ENCODE peak calls at places on chromosomes 2 and 18, in eight cellular contexts. E is tibial artery, R is foreskin fibroblast, L is MM.1S, W is lower lobe of right lung, V is hepatocyte, U is fibroblast of lung, D is fibroblast of pulmonary artery. A is an unnamed sample.

GRCh38 chr2:238255146-238255545 is 15.3 kb upstream of the HES6 start:
- DNase-seq in L (no peak), D (no peak), E (no peak), W (peak), U (no peak), R (no peak), V (no peak), A (no peak)

GRCh38 chr2:135586148-135586547 is 54.9 kb downstream of the R3HDM1 start:
- DNase-seq in E (no peak), L (no peak), R (no peak), V (no peak), U (no peak), D (peak), W (no peak), A (no peak)

GRCh38 chr2:84292545-84292944 is 166.5 kb downstream of the SUCLG1 start:
- DNase-seq in E (no peak), U (no peak), W (no peak), L (no peak), R (no peak), V (no peak), D (no peak), A (no peak)

GRCh38 chr2:20595439-20596192 is 55.3 kb downstream of the HS1BP3 start:
- DNase-seq in D (peak), W (peak), U (peak), R (peak), V (no peak), E (peak), L (peak), A (peak)

GRCh38 chr18:62524443-62525200 is 1.8 kb downstream of the ZCCHC2 start:
- DNase-seq in U (peak), L (peak), E (peak), W (peak), V (peak), D (peak), R (peak), A (no peak)

GRCh38 chr2:151757861-151758260 is 23.6 kb upstream of the NEB start:
- DNase-seq in V (no peak), E (no peak), L (no peak), W (no peak), D (peak), R (no peak), U (no peak), A (no peak)

GRCh38 chr2:219254590-219255219 is 987 bp upstream of the TUBA4A start:
- DNase-seq in R (peak), D (no peak), L (peak), W (no peak), E (no peak), U (no peak), V (no peak), A (no peak)

GRCh38 chr2:39708003-39708402 is 42.3 kb downstream of the TMEM178A start:
- DNase-seq in L (no peak), U (no peak), E (no peak), R (no peak), V (no peak), W (no peak), D (no peak), A (no peak)

GRCh38 chr2:96353032-96353561 is 17.5 kb downstream of the NCAPH start:
- DNase-seq in V (no peak), E (peak), R (peak), W (no peak), L (no peak), U (no peak), D (no peak), A (no peak)

GRCh38 chr2:231369580-231370428 is 25.7 kb upstream of the B3GNT7 start:
- DNase-seq in W (peak), R (no peak), V (no peak), U (no peak), L (no peak), E (no peak), D (no peak), A (no peak)

DNA sequence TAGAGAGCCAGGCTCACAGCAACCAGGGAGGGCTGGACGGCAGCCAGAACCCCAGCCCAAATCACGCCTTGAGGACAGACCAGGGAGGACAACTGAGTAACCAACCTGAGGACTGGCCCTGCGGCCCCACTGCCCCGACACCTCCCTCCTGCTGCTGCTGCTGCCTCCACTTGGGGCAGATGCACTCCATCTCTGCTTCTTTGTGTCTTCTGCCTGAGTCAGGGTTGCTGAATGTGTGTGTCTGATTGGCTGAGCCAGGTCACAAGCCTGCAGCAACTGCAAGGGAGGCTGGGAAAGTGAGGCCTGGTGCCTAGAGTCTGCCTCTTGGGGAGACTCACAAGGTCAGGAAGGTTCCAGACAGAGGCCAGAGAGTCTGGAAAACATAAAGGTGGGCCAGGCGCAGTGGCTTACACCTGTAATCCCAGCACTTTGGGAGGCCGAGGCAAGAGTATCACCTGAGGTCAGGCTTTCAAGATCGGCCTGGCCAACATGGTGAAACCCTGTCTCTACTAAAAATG is 83.4 kb downstream of the ZFP36L2 start:
- DNase-seq in W (no peak), D (peak), E (no peak), R (no peak), U (no peak), L (no peak), V (peak), A (no peak)
- TF ChIP-seq CTCF in W (no peak), D (no peak), E (no peak), R (no peak), U (no peak), L (peak), V (no peak), A (peak)

GRCh38 chr2:147171961-147172360 is 672.9 kb upstream of the ACVR2A start:
- DNase-seq in U (peak), R (peak), D (no peak), L (no peak), W (no peak), V (no peak), E (no peak), A (no peak)
- H3K4me3 ChIP-seq in U (no peak), R (no peak), D (no peak), L (no peak), W (no peak), V (no peak), E (no peak), A (no peak)

GRCh38 chr18:55237665-55238064 is 278.4 kb upstream of the CCDC68 start:
- DNase-seq in W (no peak), E (no peak), D (no peak), L (no peak), U (no peak), V (no peak), R (no peak), A (no peak)
- TF ChIP-seq CTCF in W (no peak), E (no peak), D (no peak), L (no peak), U (no peak), V (no peak), R (no peak), A (no peak)

GRCh38 chr2:37871453-37872191 is 53.5 kb upstream of the RMDN2 start:
- DNase-seq in W (no peak), E (no peak), U (peak), R (peak), D (peak), V (peak), L (no peak), A (peak)

GRCh38 chr2:37873749-37874330 is 51.2 kb upstream of the RMDN2 start:
- DNase-seq in R (no peak), U (no peak), L (no peak), W (no peak), E (no peak), V (no peak), D (no peak), A (no peak)

GRCh38 chr2:37872192-37872545 is 52.9 kb upstream of the RMDN2 start:
- DNase-seq in E (no peak), L (no peak), V (no peak), R (no peak), D (no peak), U (no peak), W (no peak), A (no peak)

GRCh38 chr2:37874470-37874869 is 50.6 kb upstream of the RMDN2 start:
- DNase-seq in R (no peak), L (no peak), V (no peak), E (no peak), D (no peak), W (no peak), U (no peak), A (no peak)

DNA sequence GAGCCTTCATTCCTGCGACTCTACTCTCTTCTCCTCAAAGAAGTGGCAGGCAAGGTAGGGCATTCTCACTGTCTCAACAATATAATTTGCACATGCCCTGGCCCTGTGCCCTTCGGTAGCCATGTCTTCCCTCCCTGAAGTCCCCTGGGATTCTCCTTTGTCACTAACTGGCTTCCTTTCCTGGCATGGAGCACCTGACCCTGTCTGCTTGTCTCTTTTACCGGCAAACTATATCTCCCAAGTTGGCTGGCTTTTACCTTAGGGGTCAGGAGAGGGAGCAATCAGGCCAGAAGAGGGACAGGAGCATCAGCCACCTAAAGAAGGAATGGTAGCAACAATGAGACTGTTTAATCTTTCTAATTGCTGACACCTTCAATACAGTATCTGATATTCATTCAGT is 51.9 kb upstream of the RMDN2 start:
- DNase-seq in R (no peak), U (no peak), V (no peak), D (no peak), E (no peak), W (no peak), L (no peak), A (no peak)
- H3K4me3 ChIP-seq in R (no peak), U (no peak), V (no peak), D (no peak), E (no peak), W (no peak), L (no peak), A (no peak)

A was measured in GM12864.